ENCODE peak calls at places on chromosomes 1 and 21, in four cellular contexts. One of them, this sample, is unnamed.

GRCh38 chr1:179142889-179143299 is 61.0 kb downstream of the TOR3A start:
- DNase-seq in H1: no peak
- DNase-seq in IMR-90: peak
- DNase-seq in OCI-LY7: no peak
- DNase-seq in this sample: peak

GRCh38 chr1:167720965-167721616 is 691 bp upstream of the MPZL1 start:
- DNase-seq in H1: no peak
- DNase-seq in IMR-90: peak
- DNase-seq in OCI-LY7: peak
- DNase-seq in this sample: peak

GRCh38 chr21:27700974-27701614 is 734.2 kb upstream of the ADAMTS5 start:
- DNase-seq in H1: peak
- DNase-seq in IMR-90: peak
- DNase-seq in OCI-LY7: peak
- DNase-seq in this sample: peak

GRCh38 chr1:90488451-90488850 is 228.7 kb downstream of the BARHL2 start:
- DNase-seq in H1: no peak
- DNase-seq in IMR-90: peak
- DNase-seq in OCI-LY7: no peak
- DNase-seq in this sample: peak

GRCh38 chr1:41529621-41530395 is 45.3 kb upstream of the EDN2 start:
- DNase-seq in H1: no peak
- DNase-seq in IMR-90: no peak
- DNase-seq in OCI-LY7: no peak
- DNase-seq in this sample: no peak

GRCh38 chr1:215845224-215845902 is 278.3 kb downstream of the KCTD3 start:
- DNase-seq in H1: no peak
- DNase-seq in IMR-90: peak
- DNase-seq in OCI-LY7: no peak
- DNase-seq in this sample: peak

GRCh38 chr1:64112281-64112680 is 91.1 kb upstream of the UBE2U start:
- DNase-seq in H1: no peak
- DNase-seq in IMR-90: peak
- DNase-seq in OCI-LY7: no peak
- DNase-seq in this sample: peak

GRCh38 chr1:149978547-149979023 is 31.9 kb downstream of the OTUD7B start:
- DNase-seq in H1: no peak
- DNase-seq in IMR-90: no peak
- DNase-seq in OCI-LY7: no peak
- DNase-seq in this sample: no peak

GRCh38 chr1:115524211-115524610 is 117.6 kb upstream of the VANGL1 start:
- DNase-seq in H1: no peak
- DNase-seq in IMR-90: no peak
- DNase-seq in OCI-LY7: no peak
- DNase-seq in this sample: no peak

GRCh38 chr1:58699011-58699762 is 675 bp downstream of the MYSM1 start:
- DNase-seq in H1: no peak
- DNase-seq in IMR-90: no peak
- DNase-seq in OCI-LY7: no peak
- DNase-seq in this sample: no peak

GRCh38 chr1:9281907-9282306 is 10.8 kb upstream of the SPSB1 start:
- DNase-seq in H1: no peak
- DNase-seq in IMR-90: no peak
- DNase-seq in OCI-LY7: no peak
- DNase-seq in this sample: no peak

GRCh38 chr21:38289697-38290096 is 32.9 kb downstream of the KCNJ15 start:
- DNase-seq in H1: no peak
- DNase-seq in IMR-90: peak
- DNase-seq in OCI-LY7: no peak
- DNase-seq in this sample: peak

GRCh38 chr21:32312321-32312720 is 13.7 kb downstream of the MRAP start:
- DNase-seq in H1: no peak
- DNase-seq in IMR-90: no peak
- DNase-seq in OCI-LY7: no peak
- DNase-seq in this sample: no peak

GRCh38 chr1:44619261-44619900 is 54.9 kb downstream of the TMEM53 start:
- DNase-seq in H1: no peak
- DNase-seq in IMR-90: peak
- DNase-seq in OCI-LY7: no peak
- DNase-seq in this sample: peak

GRCh38 chr1:86765073-86765472 is 60.7 kb downstream of the SH3GLB1 start:
- DNase-seq in H1: no peak
- DNase-seq in IMR-90: no peak
- DNase-seq in OCI-LY7: no peak
- DNase-seq in this sample: no peak

GRCh38 chr1:115477071-115477470 is 139.0 kb upstream of the NGF start:
- DNase-seq in H1: no peak
- DNase-seq in IMR-90: no peak
- DNase-seq in OCI-LY7: no peak
- DNase-seq in this sample: no peak

GRCh38 chr1:84573481-84573966 is 716 bp downstream of the CTBS start:
- DNase-seq in H1: no peak
- DNase-seq in IMR-90: no peak
- DNase-seq in OCI-LY7: peak
- DNase-seq in this sample: no peak

GRCh38 chr1:229309074-229309473 is 33.8 kb downstream of the CCSAP start:
- DNase-seq in H1: no peak
- DNase-seq in IMR-90: no peak
- DNase-seq in OCI-LY7: no peak
- DNase-seq in this sample: no peak

GRCh38 chr1:40760984-40761383 is 22.6 kb upstream of the KCNQ4 start:
- DNase-seq in H1: no peak
- DNase-seq in IMR-90: peak
- DNase-seq in OCI-LY7: no peak
- DNase-seq in this sample: peak

GRCh38 chr21:40839551-40839950 is 7.4 kb downstream of the DSCAM start:
- DNase-seq in H1: no peak
- DNase-seq in IMR-90: no peak
- DNase-seq in OCI-LY7: no peak
- DNase-seq in this sample: peak

GRCh38 chr21:40840441-40840840 is 6.5 kb downstream of the DSCAM start:
- DNase-seq in H1: no peak
- DNase-seq in IMR-90: no peak
- DNase-seq in OCI-LY7: no peak
- DNase-seq in this sample: peak

GRCh38 chr21:40842197-40842552 is 4.8 kb downstream of the DSCAM start:
- DNase-seq in H1: no peak
- DNase-seq in IMR-90: no peak
- DNase-seq in OCI-LY7: no peak
- DNase-seq in this sample: no peak

GRCh38 chr21:40844935-40845334 is 2.0 kb downstream of the DSCAM start:
- DNase-seq in H1: no peak
- DNase-seq in IMR-90: no peak
- DNase-seq in OCI-LY7: no peak
- DNase-seq in this sample: no peak

DNA sequence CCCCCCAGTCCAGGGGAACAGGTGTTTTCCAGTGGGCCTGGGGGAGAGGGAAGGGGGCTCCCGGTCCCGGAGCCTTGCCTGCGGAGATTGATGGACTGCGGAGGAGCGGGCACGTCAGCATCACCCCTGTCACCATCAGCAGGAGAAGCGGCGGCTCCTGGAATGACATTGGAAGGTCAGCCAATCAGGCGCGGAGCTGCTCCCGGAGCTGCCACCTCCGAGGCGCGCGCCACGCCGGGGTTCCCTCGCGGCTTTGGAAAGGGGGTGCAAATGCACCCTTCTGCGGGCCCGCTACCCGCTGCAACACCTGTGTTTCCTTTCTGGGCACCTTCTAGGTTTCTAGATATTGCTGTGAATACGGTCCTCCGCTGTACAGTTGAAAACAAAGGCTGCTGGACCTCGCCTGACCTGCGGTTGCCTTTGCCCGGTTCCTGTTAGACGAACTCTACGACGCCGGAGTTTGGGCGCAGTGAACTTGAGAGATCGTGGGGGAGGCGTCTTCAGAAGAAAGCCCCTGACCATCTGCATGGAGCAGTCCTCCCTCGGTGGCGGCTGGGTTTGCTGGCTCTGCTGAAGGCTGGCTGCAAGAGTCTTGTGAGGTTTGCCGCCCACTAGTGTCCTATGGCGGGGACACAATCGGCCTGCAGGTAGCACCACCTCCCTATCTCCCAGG is 5.3 kb downstream of the DSCAM start:
- DNase-seq in H1: peak
- DNase-seq in IMR-90: no peak
- DNase-seq in OCI-LY7: no peak
- DNase-seq in this sample: peak
- TF ChIP-seq CTCF in H1: peak
- TF ChIP-seq CTCF in IMR-90: peak
- TF ChIP-seq CTCF in OCI-LY7: no peak
- TF ChIP-seq CTCF in this sample: peak

GRCh38 chr1:242452573-242452972 is 71.9 kb downstream of the PLD5 start:
- DNase-seq in H1: no peak
- DNase-seq in IMR-90: no peak
- DNase-seq in OCI-LY7: no peak
- DNase-seq in this sample: no peak
- TF ChIP-seq CTCF in H1: no peak
- TF ChIP-seq CTCF in IMR-90: no peak
- TF ChIP-seq CTCF in OCI-LY7: no peak
- TF ChIP-seq CTCF in this sample: no peak

DNA sequence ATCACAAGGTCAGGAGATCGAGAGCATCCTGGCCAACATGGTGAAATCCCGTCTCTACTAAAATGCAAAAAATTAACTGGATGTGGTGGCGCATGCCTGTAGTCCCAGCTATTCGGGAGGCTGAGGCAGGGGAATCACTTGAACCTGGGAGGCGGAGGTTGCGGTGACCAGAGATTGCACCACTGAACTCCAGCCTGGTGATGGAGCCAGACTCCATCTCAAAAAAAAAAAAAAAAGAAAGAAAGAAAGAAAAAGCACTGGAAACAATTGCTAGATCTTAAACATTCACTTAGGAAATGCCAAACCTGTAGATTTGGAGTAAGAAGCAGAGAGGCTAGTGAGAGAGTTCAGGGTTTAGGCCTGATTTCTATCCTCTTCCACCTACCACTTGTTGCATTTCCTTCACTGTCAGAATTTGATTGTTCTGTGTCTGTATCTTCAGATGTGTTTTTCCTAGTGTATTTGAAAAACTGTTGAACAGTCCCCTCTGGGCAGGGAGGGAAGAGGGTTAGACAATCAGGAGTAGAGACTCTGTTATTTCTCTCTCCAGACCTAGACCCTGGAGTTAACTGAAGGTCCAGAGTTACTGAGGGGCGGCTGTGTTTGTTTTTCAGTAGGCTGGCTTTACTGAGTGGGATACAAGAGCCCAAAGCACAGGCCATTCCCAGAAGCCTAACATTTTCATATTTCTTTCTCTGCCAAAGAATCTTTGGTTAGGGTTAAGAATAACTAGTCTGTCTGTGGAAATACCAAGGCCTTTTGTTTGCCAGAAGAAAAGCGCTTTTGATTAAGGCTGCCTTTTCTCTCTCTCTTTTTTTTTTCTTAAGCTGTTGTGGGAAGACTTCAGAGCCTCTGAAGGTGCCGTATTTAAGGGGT is 31.1 kb upstream of the MACF1 start:
- DNase-seq in H1: no peak
- DNase-seq in IMR-90: no peak
- DNase-seq in OCI-LY7: no peak
- DNase-seq in this sample: no peak
- TF ChIP-seq CTCF in H1: peak
- TF ChIP-seq CTCF in IMR-90: peak
- TF ChIP-seq CTCF in OCI-LY7: peak
- TF ChIP-seq CTCF in this sample: peak

GRCh38 chr1:17759114-17759513 is 4.0 kb downstream of the ACTL8 start:
- DNase-seq in H1: no peak
- DNase-seq in IMR-90: no peak
- DNase-seq in OCI-LY7: peak
- DNase-seq in this sample: no peak

GRCh38 chr1:17752356-17752755 is 2.8 kb upstream of the ACTL8 start:
- DNase-seq in H1: no peak
- DNase-seq in IMR-90: no peak
- DNase-seq in OCI-LY7: no peak
- DNase-seq in this sample: no peak

GRCh38 chr1:17757426-17757825 is 2.3 kb downstream of the ACTL8 start:
- DNase-seq in H1: no peak
- DNase-seq in IMR-90: no peak
- DNase-seq in OCI-LY7: no peak
- DNase-seq in this sample: no peak

DNA sequence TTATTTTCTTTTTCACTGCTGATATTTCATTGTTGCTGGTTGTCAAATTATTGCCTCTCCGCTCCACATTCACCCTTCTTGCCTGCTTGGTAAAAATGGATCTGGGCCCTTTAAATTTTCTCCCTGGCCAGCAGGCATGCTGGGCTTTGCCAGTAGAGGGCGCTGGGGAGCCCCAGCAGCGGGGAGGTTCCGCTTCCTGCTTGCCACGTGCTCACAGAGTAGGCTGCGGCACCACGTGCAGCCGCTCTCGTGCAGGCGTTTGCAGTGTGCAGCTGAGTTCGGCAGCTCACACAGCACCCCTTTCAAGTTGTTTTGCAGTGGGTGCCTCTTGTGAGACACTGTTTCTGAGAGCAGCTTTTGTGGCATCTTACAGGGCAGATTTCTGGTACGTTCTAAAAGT is at the start of gene ACTL8:
- DNase-seq in H1: no peak
- DNase-seq in IMR-90: no peak
- DNase-seq in OCI-LY7: peak
- DNase-seq in this sample: no peak
- TF ChIP-seq CTCF in H1: peak
- TF ChIP-seq CTCF in IMR-90: peak
- TF ChIP-seq CTCF in OCI-LY7: peak
- TF ChIP-seq CTCF in this sample: peak

This sample was measured in HFFc6.